ENCODE peak calls at places on chromosomes 16 and 17, in four cellular contexts. H is left cardiac atrium; J is activated naive CD4-positive, alpha-beta T cell; Y is GM12891. M is an unnamed sample.

GRCh38 chr16:25434061-25434460 is 176.4 kb upstream of the ZKSCAN2 start:
- DNase-seq in J (no peak), Y (no peak), H (no peak), M (no peak)

GRCh38 chr17:2157081-2157480 is 102.2 kb downstream of the HIC1 start:
- DNase-seq in Y (no peak), H (no peak), J (no peak), M (no peak)

GRCh38 chr17:78933025-78933958 is 8.1 kb upstream of the TIMP2 start:
- DNase-seq in Y (peak), H (peak), J (no peak), M (no peak)

GRCh38 chr17:65058151-65058550 is 1.6 kb upstream of the GNA13 start:
- DNase-seq in J (no peak), Y (no peak), H (no peak), M (peak)

GRCh38 chr17:35612924-35613521 is 25.9 kb downstream of the AP2B1 start:
- DNase-seq in H (peak), J (peak), Y (no peak), M (peak)

GRCh38 chr17:71111460-71111859 is 942.1 kb downstream of the KCNJ2 start:
- DNase-seq in H (no peak), J (no peak), Y (no peak), M (no peak)

GRCh38 chr16:83705856-83706255 is 101.9 kb upstream of the HSBP1 start:
- DNase-seq in J (no peak), H (no peak), Y (no peak), M (no peak)

GRCh38 chr17:37527249-37527851 is 37.7 kb downstream of the DUSP14 start:
- DNase-seq in H (no peak), J (no peak), Y (no peak), M (peak)

GRCh38 chr17:60679287-60679686 is 1.6 kb downstream of the BCAS3 start:
- DNase-seq in Y (no peak), J (no peak), H (no peak), M (no peak)

GRCh38 chr16:7185689-7186088 is 147.0 kb upstream of the RBFOX1 start:
- DNase-seq in H (no peak), J (no peak), Y (no peak), M (no peak)

GRCh38 chr16:84737192-84737591 is 37.4 kb downstream of the USP10 start:
- DNase-seq in Y (no peak), H (no peak), J (no peak), M (no peak)

GRCh38 chr16:84788968-84789371 is 30.8 kb upstream of the CRISPLD2 start:
- DNase-seq in Y (no peak), H (no peak), J (no peak), M (no peak)

GRCh38 chr17:43416998-43417891 is 18.5 kb downstream of the ARL4D start:
- DNase-seq in H (peak), Y (no peak), J (no peak), M (no peak)

GRCh38 chr16:87930456-87930855 is 5.9 kb downstream of the CA5A start:
- DNase-seq in H (no peak), J (no peak), Y (no peak), M (peak)

GRCh38 chr17:19376799-19377198 is 1.5 kb upstream of the MAPK7 start:
- DNase-seq in H (no peak), J (no peak), Y (no peak), M (peak)

GRCh38 chr17:49379926-49380325 is 17.9 kb upstream of the ZNF652 start:
- DNase-seq in Y (no peak), H (no peak), J (no peak), M (no peak)

GRCh38 chr17:78935419-78936323 is 10.5 kb upstream of the TIMP2 start:
- DNase-seq in J (no peak), Y (no peak), H (peak), M (no peak)

GRCh38 chr16:78976212-78976611 is 624.3 kb downstream of the MAF start:
- DNase-seq in J (no peak), H (no peak), Y (no peak), M (no peak)

GRCh38 chr16:86466695-86467406 is 43.5 kb upstream of the FOXF1 start:
- DNase-seq in Y (no peak), J (no peak), H (no peak), M (no peak)

GRCh38 chr16:86565644-86566511 is 751 bp upstream of the FOXC2 start:
- DNase-seq in J (no peak), H (no peak), Y (no peak), M (peak)

GRCh38 chr17:81993726-81994592 is 16.5 kb downstream of the ASPSCR1 start:
- DNase-seq in H (no peak), Y (no peak), J (no peak), M (no peak)

GRCh38 chr17:48044851-48045250 is 3.3 kb upstream of the NFE2L1 start:
- DNase-seq in H (no peak), Y (no peak), J (no peak), M (no peak)

GRCh38 chr16:29023279-29024278 is 38.7 kb downstream of the LAT start:
- DNase-seq in J (no peak), H (no peak), Y (no peak), M (no peak)

GRCh38 chr17:66676421-66676820 is 158.5 kb upstream of the CACNG5 start:
- DNase-seq in J (no peak), H (no peak), Y (no peak), M (peak)

GRCh38 chr16:66091462-66091861 is 275.0 kb upstream of the CDH5 start:
- DNase-seq in H (no peak), Y (no peak), J (no peak), M (no peak)

GRCh38 chr17:69669441-69670178 is 255.1 kb downstream of the MAP2K6 start:
- DNase-seq in J (no peak), Y (no peak), H (no peak), M (no peak)

GRCh38 chr16:9901-10665 is 43.3 kb downstream of the POLR3K start:
- DNase-seq in Y (no peak), J (no peak), H (no peak), M (no peak)

GRCh38 chr17:51153210-51154072 is at the start of gene NME1:
- DNase-seq in J (peak), H (peak), Y (peak), M (peak)

GRCh38 chr16:86825631-86826030 is 247.3 kb downstream of the FOXL1 start:
- DNase-seq in H (no peak), Y (no peak), J (no peak), M (no peak)

GRCh38 chr17:32386844-32387243 is 36.9 kb downstream of the ZNF207 start:
- DNase-seq in J (no peak), H (no peak), Y (no peak), M (no peak)

GRCh38 chr17:61568219-61569072 is 22.6 kb downstream of the NACA2 start:
- DNase-seq in H (no peak), Y (no peak), J (no peak), M (no peak)

GRCh38 chr16:67857547-67858233 is 10.2 kb upstream of the CENPT start:
- DNase-seq in J (no peak), H (peak), Y (no peak), M (peak)

GRCh38 chr16:84785843-84786538 is 33.8 kb upstream of the CRISPLD2 start:
- DNase-seq in H (peak), J (no peak), Y (no peak), M (no peak)

GRCh38 chr17:2708585-2709172 is 2.9 kb downstream of the CLUH start:
- DNase-seq in Y (no peak), H (no peak), J (no peak), M (no peak)

GRCh38 chr17:77995146-77995852 is 36.8 kb downstream of the TNRC6C start:
- DNase-seq in J (no peak), H (peak), Y (no peak), M (no peak)

M was measured in endodermal cell.